ENCODE peak calls at places on chromosomes 13 and 19, in nine cellular contexts. One of them, this sample, is unnamed.
A peak's percentile ranks its signal among the peaks of the same experiment; 100 is the strongest.

GRCh38 chr19:40357655-40358054 is 9.2 kb downstream of the PLD3 start:
- DNase-seq in fibroblast of mammary gland: no peak
- DNase-seq in GM23338: no peak
- DNase-seq in fibroblast of the aortic adventitia: no peak
- DNase-seq in tibial artery: no peak
- DNase-seq in GM13976: no peak
- DNase-seq in CD8-positive, alpha-beta T cell: no peak
- DNase-seq in fibroblast of lung: no peak
- DNase-seq in MCF 10A: no peak
- DNase-seq in this sample: no peak

GRCh38 chr19:6739390-6739883 is at the start of gene TRIP10:
- DNase-seq in fibroblast of lung: peak; percentile 62
- DNase-seq in CD8-positive, alpha-beta T cell: peak; percentile 83
- DNase-seq in fibroblast of the aortic adventitia: peak; percentile 78
- DNase-seq in fibroblast of mammary gland: peak; percentile 71
- DNase-seq in tibial artery: peak; percentile 87
- DNase-seq in GM23338: peak; percentile 84
- DNase-seq in MCF 10A: peak; percentile 84
- DNase-seq in GM13976: peak; percentile 97
- DNase-seq in this sample: peak; percentile 50

GRCh38 chr19:14248578-14249011 is 42.6 kb upstream of the ADGRL1 start:
- DNase-seq in GM13976: peak; percentile 58
- DNase-seq in fibroblast of lung: peak; percentile 69
- DNase-seq in fibroblast of mammary gland: peak; percentile 9
- DNase-seq in tibial artery: no peak
- DNase-seq in MCF 10A: no peak
- DNase-seq in GM23338: peak; percentile 95
- DNase-seq in fibroblast of the aortic adventitia: peak; percentile 9
- DNase-seq in CD8-positive, alpha-beta T cell: peak; percentile 24
- DNase-seq in this sample: no peak

GRCh38 chr19:54521022-54521859 is 18.6 kb downstream of the LAIR2 start:
- DNase-seq in MCF 10A: no peak
- DNase-seq in fibroblast of lung: no peak
- DNase-seq in GM13976: no peak
- DNase-seq in fibroblast of mammary gland: no peak
- DNase-seq in GM23338: no peak
- DNase-seq in fibroblast of the aortic adventitia: no peak
- DNase-seq in tibial artery: no peak
- DNase-seq in CD8-positive, alpha-beta T cell: no peak
- DNase-seq in this sample: no peak

GRCh38 chr19:52492201-52492960 is 35.1 kb upstream of the ZNF808 start:
- DNase-seq in GM23338: peak; percentile 97
- DNase-seq in fibroblast of the aortic adventitia: no peak
- DNase-seq in fibroblast of lung: no peak
- DNase-seq in CD8-positive, alpha-beta T cell: peak; percentile 7
- DNase-seq in tibial artery: no peak
- DNase-seq in MCF 10A: no peak
- DNase-seq in GM13976: no peak
- DNase-seq in fibroblast of mammary gland: no peak
- DNase-seq in this sample: no peak

GRCh38 chr13:107192289-107192688 is 624.4 kb upstream of the ARGLU1 start:
- DNase-seq in tibial artery: no peak
- DNase-seq in CD8-positive, alpha-beta T cell: no peak
- DNase-seq in MCF 10A: no peak
- DNase-seq in GM23338: peak; percentile 56
- DNase-seq in fibroblast of lung: peak; percentile 60
- DNase-seq in fibroblast of mammary gland: no peak
- DNase-seq in fibroblast of the aortic adventitia: no peak
- DNase-seq in GM13976: no peak
- DNase-seq in this sample: no peak

GRCh38 chr19:16902545-16902944 is 13.7 kb downstream of the F2RL3 start:
- DNase-seq in GM13976: no peak
- DNase-seq in fibroblast of lung: no peak
- DNase-seq in fibroblast of mammary gland: no peak
- DNase-seq in CD8-positive, alpha-beta T cell: no peak
- DNase-seq in tibial artery: no peak
- DNase-seq in MCF 10A: no peak
- DNase-seq in fibroblast of the aortic adventitia: no peak
- DNase-seq in GM23338: no peak
- DNase-seq in this sample: no peak

GRCh38 chr19:44720945-44721344 is 22.0 kb downstream of the CEACAM16 start:
- DNase-seq in fibroblast of mammary gland: peak; percentile 37
- DNase-seq in fibroblast of the aortic adventitia: peak; percentile 37
- DNase-seq in GM23338: no peak
- DNase-seq in GM13976: no peak
- DNase-seq in fibroblast of lung: peak; percentile 41
- DNase-seq in CD8-positive, alpha-beta T cell: no peak
- DNase-seq in tibial artery: no peak
- DNase-seq in MCF 10A: no peak
- DNase-seq in this sample: no peak

GRCh38 chr13:30071890-30072817 is 221.7 kb upstream of the UBL3 start:
- DNase-seq in fibroblast of lung: no peak
- DNase-seq in CD8-positive, alpha-beta T cell: no peak
- DNase-seq in fibroblast of the aortic adventitia: no peak
- DNase-seq in GM13976: no peak
- DNase-seq in MCF 10A: no peak
- DNase-seq in fibroblast of mammary gland: no peak
- DNase-seq in tibial artery: no peak
- DNase-seq in GM23338: peak; percentile 26
- DNase-seq in this sample: no peak

GRCh38 chr13:108000998-108001397 is 214.3 kb downstream of the LIG4 start:
- DNase-seq in GM13976: no peak
- DNase-seq in fibroblast of lung: no peak
- DNase-seq in tibial artery: no peak
- DNase-seq in MCF 10A: no peak
- DNase-seq in CD8-positive, alpha-beta T cell: no peak
- DNase-seq in GM23338: no peak
- DNase-seq in fibroblast of the aortic adventitia: no peak
- DNase-seq in fibroblast of mammary gland: no peak
- DNase-seq in this sample: no peak

GRCh38 chr13:20129076-20129475 is 31.8 kb downstream of the GJA3 start:
- DNase-seq in fibroblast of the aortic adventitia: no peak
- DNase-seq in GM23338: no peak
- DNase-seq in CD8-positive, alpha-beta T cell: no peak
- DNase-seq in fibroblast of lung: no peak
- DNase-seq in tibial artery: no peak
- DNase-seq in MCF 10A: no peak
- DNase-seq in fibroblast of mammary gland: no peak
- DNase-seq in GM13976: no peak
- DNase-seq in this sample: no peak

DNA sequence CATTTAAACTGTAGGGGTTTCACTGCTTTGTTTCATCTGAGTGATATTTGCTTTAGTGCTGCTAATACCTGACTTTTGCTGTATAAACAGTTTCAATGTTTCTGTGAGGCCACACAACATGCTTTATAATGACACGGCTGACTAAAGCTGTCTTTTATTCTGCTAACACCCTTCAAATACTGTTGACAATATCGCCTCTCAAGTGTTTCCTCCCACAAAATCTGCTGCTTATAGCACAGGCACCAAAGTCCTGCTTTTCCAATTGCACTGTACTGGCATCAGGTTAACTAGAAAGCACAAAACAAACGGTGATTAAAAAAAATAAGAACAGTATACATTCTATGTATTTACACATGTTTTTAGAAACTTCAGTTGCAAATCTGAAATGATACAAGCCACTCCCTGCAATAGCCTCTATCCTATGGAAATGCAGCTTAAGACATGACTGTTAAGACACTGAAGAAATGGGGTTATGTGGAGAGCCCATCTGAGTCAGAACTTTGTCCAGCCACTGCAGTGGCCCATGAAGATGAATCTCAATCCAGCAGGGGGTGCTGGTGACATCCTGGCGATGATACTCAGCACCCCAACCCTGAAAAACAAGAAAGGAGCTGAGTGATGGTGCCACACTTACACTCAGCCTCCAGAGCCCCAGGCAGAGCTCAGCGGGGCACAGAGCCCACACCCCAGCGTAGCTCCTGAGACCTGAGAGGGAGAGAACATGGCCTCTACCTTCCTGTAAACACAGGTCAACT is 29.4 kb downstream of the RFXAP start:
- DNase-seq in MCF 10A: peak; percentile 3
- DNase-seq in fibroblast of lung: no peak
- DNase-seq in tibial artery: no peak
- DNase-seq in GM13976: no peak
- DNase-seq in fibroblast of the aortic adventitia: no peak
- DNase-seq in fibroblast of mammary gland: peak; percentile 24
- DNase-seq in CD8-positive, alpha-beta T cell: no peak
- DNase-seq in GM23338: peak; percentile 56
- DNase-seq in this sample: no peak
- TF ChIP-seq CTCF in MCF 10A: no peak
- TF ChIP-seq CTCF in fibroblast of lung: no peak
- TF ChIP-seq CTCF in tibial artery: no peak
- TF ChIP-seq CTCF in GM13976: peak; percentile 34
- TF ChIP-seq CTCF in fibroblast of the aortic adventitia: peak; percentile 16
- TF ChIP-seq CTCF in fibroblast of mammary gland: peak; percentile 33
- TF ChIP-seq CTCF in CD8-positive, alpha-beta T cell: no peak
- TF ChIP-seq CTCF in GM23338: peak; percentile 65
- TF ChIP-seq CTCF in this sample: no peak

DNA sequence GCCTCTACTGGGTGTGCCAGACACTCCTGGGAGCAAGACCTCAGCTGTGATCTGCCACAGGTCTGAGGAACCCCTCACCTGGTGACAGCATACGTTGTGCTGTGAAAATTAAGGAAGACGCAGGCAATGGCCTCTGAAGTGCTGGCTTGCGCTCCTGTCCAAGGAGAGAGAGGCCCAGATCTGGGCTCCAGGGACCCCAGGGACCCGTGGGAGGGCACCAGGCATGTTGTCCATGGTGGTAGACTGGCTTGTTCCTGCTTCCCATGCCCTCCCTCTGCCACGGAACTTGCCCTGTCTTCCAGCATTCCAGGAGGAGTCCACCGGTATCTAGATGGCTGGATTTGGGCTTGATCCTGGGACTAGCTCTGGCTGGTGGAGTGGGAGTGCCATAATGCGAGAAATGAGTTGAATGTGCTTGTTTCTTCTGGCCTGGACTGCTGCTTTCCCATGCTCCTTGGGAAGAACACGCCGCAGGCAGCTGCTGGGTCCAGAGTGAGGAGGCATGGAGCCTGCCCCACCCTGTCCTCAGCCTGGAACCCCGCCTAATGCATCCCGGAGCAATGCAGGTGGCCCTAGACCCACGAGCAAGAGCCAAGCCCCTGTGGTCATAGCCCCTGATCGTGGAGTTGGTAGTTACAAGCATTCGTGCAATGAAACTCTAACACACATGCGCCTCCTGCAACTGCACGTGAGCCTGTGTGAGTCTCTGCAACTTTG is 190.2 kb downstream of the TEX29 start:
- DNase-seq in MCF 10A: no peak
- DNase-seq in fibroblast of mammary gland: no peak
- DNase-seq in GM13976: no peak
- DNase-seq in fibroblast of the aortic adventitia: no peak
- DNase-seq in GM23338: no peak
- DNase-seq in fibroblast of lung: no peak
- DNase-seq in tibial artery: no peak
- DNase-seq in CD8-positive, alpha-beta T cell: no peak
- DNase-seq in this sample: no peak
- TF ChIP-seq CTCF in MCF 10A: no peak
- TF ChIP-seq CTCF in fibroblast of mammary gland: no peak
- TF ChIP-seq CTCF in GM13976: no peak
- TF ChIP-seq CTCF in fibroblast of the aortic adventitia: no peak
- TF ChIP-seq CTCF in GM23338: no peak
- TF ChIP-seq CTCF in fibroblast of lung: no peak
- TF ChIP-seq CTCF in tibial artery: no peak
- TF ChIP-seq CTCF in CD8-positive, alpha-beta T cell: no peak
- TF ChIP-seq CTCF in this sample: no peak

GRCh38 chr19:30887042-30887441 is 462.2 kb downstream of the TSHZ3 start:
- DNase-seq in tibial artery: no peak
- DNase-seq in GM13976: no peak
- DNase-seq in MCF 10A: no peak
- DNase-seq in fibroblast of the aortic adventitia: no peak
- DNase-seq in fibroblast of mammary gland: no peak
- DNase-seq in fibroblast of lung: no peak
- DNase-seq in GM23338: no peak
- DNase-seq in CD8-positive, alpha-beta T cell: no peak
- DNase-seq in this sample: no peak

GRCh38 chr19:30882411-30883005 is 466.7 kb downstream of the TSHZ3 start:
- DNase-seq in GM23338: peak; percentile 3
- DNase-seq in tibial artery: no peak
- DNase-seq in fibroblast of lung: no peak
- DNase-seq in GM13976: no peak
- DNase-seq in fibroblast of the aortic adventitia: no peak
- DNase-seq in MCF 10A: no peak
- DNase-seq in fibroblast of mammary gland: no peak
- DNase-seq in CD8-positive, alpha-beta T cell: no peak
- DNase-seq in this sample: no peak

GRCh38 chr19:30881986-30882385 is 467.2 kb downstream of the TSHZ3 start:
- DNase-seq in GM23338: no peak
- DNase-seq in CD8-positive, alpha-beta T cell: no peak
- DNase-seq in MCF 10A: no peak
- DNase-seq in GM13976: no peak
- DNase-seq in fibroblast of lung: no peak
- DNase-seq in tibial artery: no peak
- DNase-seq in fibroblast of the aortic adventitia: no peak
- DNase-seq in fibroblast of mammary gland: no peak
- DNase-seq in this sample: no peak

GRCh38 chr19:30883071-30883470 is 466.2 kb downstream of the TSHZ3 start:
- DNase-seq in GM23338: no peak
- DNase-seq in GM13976: no peak
- DNase-seq in fibroblast of the aortic adventitia: no peak
- DNase-seq in CD8-positive, alpha-beta T cell: no peak
- DNase-seq in MCF 10A: no peak
- DNase-seq in fibroblast of mammary gland: no peak
- DNase-seq in fibroblast of lung: no peak
- DNase-seq in tibial artery: no peak
- DNase-seq in this sample: no peak

DNA sequence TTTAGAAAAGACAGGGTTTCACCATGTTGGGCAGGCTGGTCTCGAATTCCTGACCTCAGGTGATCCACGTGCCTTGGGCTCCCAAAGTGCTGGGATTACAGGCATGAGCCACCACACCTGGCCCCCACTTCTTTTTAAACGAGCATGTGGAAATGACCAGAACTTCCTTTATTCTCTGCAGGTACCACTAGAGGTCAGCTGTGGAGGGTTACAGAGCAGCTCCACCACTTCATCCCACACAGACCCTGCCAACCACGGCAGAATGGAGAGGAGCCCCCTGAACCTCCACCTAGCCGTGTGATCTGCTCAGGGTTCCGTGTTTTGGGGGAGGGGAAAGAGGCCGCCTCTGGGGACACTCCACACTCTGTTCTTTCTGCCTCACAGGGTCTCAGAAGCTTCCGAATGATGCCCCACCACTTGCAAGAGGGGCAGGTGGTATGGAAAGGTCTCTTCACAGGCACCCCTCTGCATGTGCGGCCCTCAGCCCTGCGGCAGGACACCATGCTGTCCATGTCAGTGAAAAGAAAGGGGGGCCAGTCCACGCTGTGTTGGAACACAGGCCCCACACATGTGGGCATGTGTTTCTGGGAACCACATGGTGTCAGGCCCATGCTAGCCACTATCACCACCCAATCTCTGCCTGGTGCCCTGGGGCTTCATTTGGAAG is 465.0 kb downstream of the TSHZ3 start:
- DNase-seq in MCF 10A: no peak
- DNase-seq in fibroblast of the aortic adventitia: no peak
- DNase-seq in CD8-positive, alpha-beta T cell: no peak
- DNase-seq in GM13976: no peak
- DNase-seq in fibroblast of mammary gland: no peak
- DNase-seq in fibroblast of lung: no peak
- DNase-seq in tibial artery: no peak
- DNase-seq in GM23338: peak; percentile 25
- DNase-seq in this sample: no peak
- TF ChIP-seq CTCF in MCF 10A: no peak
- TF ChIP-seq CTCF in fibroblast of the aortic adventitia: no peak
- TF ChIP-seq CTCF in CD8-positive, alpha-beta T cell: no peak
- TF ChIP-seq CTCF in GM13976: no peak
- TF ChIP-seq CTCF in fibroblast of mammary gland: no peak
- TF ChIP-seq CTCF in fibroblast of lung: no peak
- TF ChIP-seq CTCF in tibial artery: no peak
- TF ChIP-seq CTCF in GM23338: peak; percentile 48
- TF ChIP-seq CTCF in this sample: no peak

GRCh38 chr19:46579286-46579944 is 21.7 kb upstream of the CALM3 start:
- DNase-seq in MCF 10A: no peak
- DNase-seq in fibroblast of the aortic adventitia: no peak
- DNase-seq in GM23338: peak; percentile 88
- DNase-seq in tibial artery: no peak
- DNase-seq in GM13976: peak; percentile 47
- DNase-seq in fibroblast of lung: no peak
- DNase-seq in fibroblast of mammary gland: no peak
- DNase-seq in CD8-positive, alpha-beta T cell: peak; percentile 53
- DNase-seq in this sample: no peak
- TF ChIP-seq CTCF in MCF 10A: peak; percentile 12
- TF ChIP-seq CTCF in fibroblast of the aortic adventitia: no peak
- TF ChIP-seq CTCF in GM23338: peak; percentile 88
- TF ChIP-seq CTCF in tibial artery: no peak
- TF ChIP-seq CTCF in GM13976: peak; percentile 24
- TF ChIP-seq CTCF in fibroblast of lung: peak; percentile 25
- TF ChIP-seq CTCF in fibroblast of mammary gland: no peak
- TF ChIP-seq CTCF in CD8-positive, alpha-beta T cell: peak; percentile 41
- TF ChIP-seq CTCF in this sample: peak; percentile 15

This sample was measured in thoracic aorta.